ENCODE peak calls at places on chromosome 5, in five cellular contexts. A is lower leg skin, Y is tibial nerve, U is HCT116, E is sigmoid colon. M is an unnamed sample.

GRCh38 chr5:159262472-159262858 is 625 bp upstream of the UBLCP1 start:
- DNase-seq in A (no peak), U (peak; percentile 18), Y (no peak), E (no peak), M (no peak)

GRCh38 chr5:2011481-2012411 is 129.0 kb upstream of the IRX4 start:
- DNase-seq in U (no peak), E (no peak), Y (no peak), A (peak; percentile 76), M (no peak)

GRCh38 chr5:150568663-150569062 is 60.7 kb downstream of the NDST1 start:
- DNase-seq in A (no peak), U (no peak), Y (no peak), E (peak; percentile 48), M (no peak)

GRCh38 chr5:128498844-128499455 is 39.1 kb downstream of the FBN2 start:
- DNase-seq in U (peak; percentile 40), E (no peak), A (no peak), Y (no peak), M (no peak)

GRCh38 chr5:40869371-40869770 is 28.2 kb downstream of the CARD6 start:
- DNase-seq in E (no peak), U (no peak), Y (no peak), A (no peak), M (no peak)

GRCh38 chr5:78689893-78690592 is 41.5 kb upstream of the LHFPL2 start:
- DNase-seq in Y (no peak), U (no peak), E (no peak), A (no peak), M (no peak)

GRCh38 chr5:61048534-61048933 is 103.5 kb downstream of the NDUFAF2 start:
- DNase-seq in A (no peak), E (no peak), Y (no peak), U (peak; percentile 88), M (peak; percentile 0)

GRCh38 chr5:76790632-76791290 is 28.1 kb upstream of the F2RL1 start:
- DNase-seq in A (no peak), U (peak; percentile 95), E (no peak), Y (peak; percentile 39), M (peak; percentile 43)

GRCh38 chr5:59506285-59506877 is 387.1 kb downstream of the PDE4D start:
- DNase-seq in E (no peak), Y (no peak), A (no peak), U (no peak), M (no peak)

GRCh38 chr5:36744041-36744677 is 132.4 kb upstream of the NIPBL start:
- DNase-seq in Y (no peak), E (no peak), U (no peak), A (no peak), M (no peak)

GRCh38 chr5:143976055-143976454 is 164.1 kb downstream of the HMHB1 start:
- DNase-seq in A (no peak), Y (no peak), U (no peak), E (no peak), M (no peak)

GRCh38 chr5:21831145-21831787 is 1021.9 kb downstream of the CDH12 start:
- DNase-seq in Y (no peak), U (no peak), A (no peak), E (no peak), M (no peak)

GRCh38 chr5:96881511-96882115 is 5.3 kb downstream of the ERAP2 start:
- DNase-seq in A (no peak), E (no peak), U (no peak), Y (no peak), M (peak; percentile 27)

GRCh38 chr5:5298841-5299543 is 123.5 kb upstream of the ICE1 start:
- DNase-seq in A (no peak), E (no peak), Y (no peak), U (no peak), M (no peak)

GRCh38 chr5:150530423-150530822 is 22.5 kb downstream of the NDST1 start:
- DNase-seq in Y (no peak), A (no peak), E (no peak), U (no peak), M (no peak)

GRCh38 chr5:149422429-149423286 is 43.6 kb upstream of the IL17B start:
- DNase-seq in Y (no peak), A (no peak), E (peak; percentile 97), U (no peak), M (no peak)

GRCh38 chr5:138132543-138132942 is 6.7 kb downstream of the NME5 start:
- DNase-seq in Y (no peak), A (no peak), U (no peak), E (no peak), M (no peak)

GRCh38 chr5:82538339-82539034 is 260.3 kb upstream of the RPS23 start:
- DNase-seq in A (no peak), U (no peak), E (no peak), Y (no peak), M (no peak)

GRCh38 chr5:3234566-3234965 is 361.1 kb upstream of the IRX1 start:
- DNase-seq in U (no peak), A (no peak), Y (no peak), E (no peak), M (no peak)

GRCh38 chr5:94793113-94793815 is 174.8 kb downstream of the SLF1 start:
- DNase-seq in E (no peak), Y (no peak), U (no peak), A (no peak), M (peak; percentile 23)

GRCh38 chr5:170782438-170782837 is 1.1 kb upstream of the GABRP start:
- DNase-seq in E (no peak), U (no peak), Y (peak; percentile 10), A (peak; percentile 59), M (no peak)

GRCh38 chr5:54764691-54765090 is 220.7 kb downstream of the ESM1 start:
- DNase-seq in U (no peak), A (no peak), Y (no peak), E (no peak), M (no peak)

GRCh38 chr5:122323132-122323548 is 11.1 kb downstream of the SNCAIP start:
- DNase-seq in Y (no peak), E (no peak), U (no peak), A (no peak), M (no peak)

DNA sequence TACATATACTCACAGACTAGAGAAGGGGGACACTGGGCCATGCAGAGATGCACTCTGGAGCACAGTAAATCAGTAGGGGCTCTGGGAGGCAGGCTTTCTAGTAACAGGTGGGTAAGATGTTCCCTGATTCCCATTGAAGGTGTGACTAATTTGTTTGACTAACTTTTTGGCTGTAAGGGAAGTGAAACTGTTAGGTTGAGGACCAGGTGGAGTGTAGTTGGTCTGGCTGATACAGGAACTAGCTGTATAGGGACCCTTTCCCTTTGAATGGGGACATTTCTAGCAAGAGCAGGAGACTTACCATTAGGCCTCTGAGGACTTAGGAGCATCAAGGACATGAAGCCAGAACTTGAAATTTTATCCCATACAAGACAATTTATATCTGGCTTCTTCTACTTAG is 989.6 kb upstream of the COX7C start:
- DNase-seq in A (no peak), U (no peak), Y (no peak), E (no peak), M (no peak)
- TF ChIP-seq POLR2A in A (no peak), U (no peak), Y (no peak), E (no peak), M (no peak)

GRCh38 chr5:34548086-34548403 is 108.1 kb upstream of the RAI14 start:
- DNase-seq in E (no peak), A (no peak), U (no peak), Y (no peak), M (no peak)
- TF ChIP-seq POLR2A in E (no peak), A (no peak), U (no peak), Y (no peak), M (no peak)

GRCh38 chr5:81232449-81233079 is 558 bp upstream of the CKMT2 start:
- DNase-seq in Y (peak; percentile 24), U (no peak), A (peak; percentile 89), E (peak; percentile 82), M (no peak)

GRCh38 chr5:81234299-81234698 is 1.2 kb downstream of the CKMT2 start:
- DNase-seq in U (no peak), A (no peak), Y (no peak), E (no peak), M (no peak)

GRCh38 chr5:81235287-81236072 is 2.4 kb downstream of the CKMT2 start:
- DNase-seq in E (no peak), A (no peak), U (no peak), Y (peak; percentile 39), M (no peak)

GRCh38 chr5:81234801-81235200 is 1.7 kb downstream of the CKMT2 start:
- DNase-seq in A (no peak), U (no peak), Y (no peak), E (no peak), M (no peak)

DNA sequence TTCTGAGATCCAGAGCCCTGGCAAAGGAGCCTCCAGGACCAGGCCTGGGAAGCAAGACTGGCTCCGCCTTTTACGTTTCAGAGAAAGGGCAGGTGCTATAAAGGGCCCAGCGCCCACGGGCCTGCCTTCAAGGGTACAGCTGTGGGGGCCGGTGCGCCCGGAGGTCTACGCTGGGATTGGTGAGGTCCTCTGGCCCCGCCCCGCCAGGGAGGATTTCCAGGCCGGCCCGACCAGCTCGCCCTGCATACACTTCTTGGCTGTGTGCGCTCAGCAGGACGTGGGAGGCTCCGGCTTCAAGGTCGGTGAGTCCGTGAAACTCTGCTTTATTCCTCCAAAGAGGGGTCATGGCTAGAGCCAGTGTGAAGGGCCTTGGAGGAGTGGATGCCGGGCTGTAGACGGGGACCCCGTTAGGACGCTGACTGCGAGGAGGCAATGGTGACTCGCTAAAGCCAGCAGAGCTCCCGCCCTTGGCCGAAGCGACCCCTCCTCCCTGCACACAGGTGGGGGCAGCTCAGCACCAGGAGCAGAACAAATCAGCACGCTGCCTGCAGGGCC is at the start of gene CKMT2:
- DNase-seq in E (peak; percentile 86), Y (peak; percentile 31), A (peak; percentile 92), U (no peak), M (no peak)
- TF ChIP-seq POLR2A in E (no peak), Y (no peak), A (no peak), U (no peak), M (no peak)

GRCh38 chr5:56359809-56360685 is 126.9 kb upstream of the ANKRD55 start:
- DNase-seq in A (no peak), Y (no peak), U (no peak), E (no peak), M (no peak)

GRCh38 chr5:56358046-56358445 is 124.9 kb upstream of the ANKRD55 start:
- DNase-seq in A (no peak), U (no peak), Y (no peak), E (no peak), M (no peak)

GRCh38 chr5:56359429-56359781 is 126.3 kb upstream of the ANKRD55 start:
- DNase-seq in Y (no peak), A (no peak), E (no peak), U (no peak), M (no peak)

GRCh38 chr5:56357426-56357825 is 124.3 kb upstream of the ANKRD55 start:
- DNase-seq in U (no peak), E (no peak), A (no peak), Y (no peak), M (no peak)

DNA sequence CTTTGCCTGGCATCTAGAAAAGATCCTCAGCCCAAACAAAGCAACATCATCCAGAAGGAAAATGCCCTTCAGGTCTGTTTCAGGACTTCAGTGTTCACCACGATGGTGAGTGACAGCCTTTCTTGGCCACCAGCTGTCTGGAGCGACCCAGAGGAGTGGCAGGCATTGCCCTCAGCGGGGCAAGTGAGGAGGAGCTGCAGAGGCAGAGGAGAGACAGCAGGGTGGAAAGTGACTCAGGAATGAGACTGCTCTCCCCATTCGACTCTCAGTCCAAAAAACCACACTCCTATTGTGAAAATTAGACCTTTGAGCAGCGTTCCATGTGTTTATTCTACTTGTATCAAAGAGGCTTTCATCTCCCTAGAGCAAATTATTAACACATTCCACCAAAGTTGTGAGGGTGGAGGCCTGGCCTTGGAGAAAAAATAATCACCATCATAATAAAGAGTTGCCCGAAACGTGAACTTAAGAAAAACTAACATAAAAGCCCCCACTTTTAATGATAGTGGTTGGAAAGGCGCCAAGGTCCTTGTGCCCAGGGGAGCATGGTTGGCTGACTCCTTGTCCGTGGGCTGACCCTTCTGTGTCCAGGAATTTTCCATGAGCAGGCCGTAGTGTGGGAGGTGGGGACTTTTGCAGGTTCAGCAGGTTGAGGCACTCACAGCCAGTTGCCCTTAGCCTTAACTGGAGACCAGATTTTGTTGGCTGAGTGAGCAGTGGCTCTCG is 125.7 kb upstream of the ANKRD55 start:
- DNase-seq in Y (peak; percentile 26), U (peak; percentile 31), E (no peak), A (no peak), M (peak; percentile 31)
- TF ChIP-seq POLR2A in Y (no peak), U (no peak), E (no peak), A (no peak), M (no peak)